ENCODE peak calls at places on chromosomes 11 and 22, in seven cellular contexts. I, O, B, G, S, W and V are unnamed samples.

GRCh38 chr11:109865558-109866186 is 227.5 kb upstream of the ZC3H12C start:
- DNase-seq in I (no peak), O (no peak), B (no peak), G (peak), S (no peak), W (no peak), V (no peak)

GRCh38 chr11:117837070-117837776 is 12.7 kb upstream of the FXYD2 start:
- DNase-seq in I (no peak), O (peak), B (no peak), G (no peak), S (peak), W (no peak), V (peak)

GRCh38 chr11:13104619-13105236 is 95.6 kb downstream of the RASSF10 start:
- DNase-seq in I (no peak), O (no peak), B (no peak), G (no peak), S (no peak), W (no peak), V (no peak)

GRCh38 chr11:76579047-76579751 is 91.3 kb downstream of the LRRC32 start:
- DNase-seq in I (no peak), O (peak), B (no peak), G (no peak), S (no peak), W (no peak), V (no peak)

GRCh38 chr11:26245046-26245445 is 86.9 kb upstream of the ANO3 start:
- DNase-seq in I (no peak), O (no peak), B (no peak), G (no peak), S (no peak), W (no peak), V (no peak)

GRCh38 chr22:42313804-42314581 is 43.5 kb upstream of the TCF20 start:
- DNase-seq in I (peak), O (no peak), B (peak), G (peak), S (no peak), W (no peak), V (no peak)

GRCh38 chr11:100584201-100584600 is 102.9 kb upstream of the ARHGAP42 start:
- DNase-seq in I (no peak), O (no peak), B (no peak), G (no peak), S (no peak), W (no peak), V (no peak)

GRCh38 chr11:103907548-103908455 is 128.6 kb upstream of the DDI1 start:
- DNase-seq in I (no peak), O (no peak), B (no peak), G (no peak), S (no peak), W (no peak), V (no peak)

GRCh38 chr11:12785901-12786300 is 111.7 kb downstream of the TEAD1 start:
- DNase-seq in I (no peak), O (no peak), B (no peak), G (no peak), S (no peak), W (no peak), V (no peak)

GRCh38 chr11:33039274-33040126 is at the start of gene TCP11L1:
- DNase-seq in I (peak), O (peak), B (peak), G (peak), S (peak), W (peak), V (peak)

GRCh38 chr22:50473088-50473487 is 1.7 kb downstream of the SBF1 start:
- DNase-seq in I (no peak), O (no peak), B (no peak), G (peak), S (peak), W (no peak), V (no peak)

GRCh38 chr22:48885271-48885918 is 942.3 kb downstream of the BRD1 start:
- DNase-seq in I (no peak), O (peak), B (no peak), G (no peak), S (no peak), W (no peak), V (peak)

GRCh38 chr11:126501641-126502040 is 146.2 kb downstream of the ST3GAL4 start:
- DNase-seq in I (no peak), O (no peak), B (no peak), G (no peak), S (no peak), W (no peak), V (peak)

GRCh38 chr11:76443254-76443935 is 1.4 kb upstream of the EMSY start:
- DNase-seq in I (no peak), O (no peak), B (peak), G (no peak), S (no peak), W (no peak), V (no peak)

GRCh38 chr11:96257036-96257435 is 86.0 kb downstream of the MAML2 start:
- DNase-seq in I (no peak), O (no peak), B (no peak), G (no peak), S (no peak), W (no peak), V (no peak)

GRCh38 chr11:67584205-67584880 is 731 bp downstream of the GSTP1 start:
- DNase-seq in I (peak), O (peak), B (peak), G (peak), S (peak), W (no peak), V (no peak)

GRCh38 chr11:44313701-44314489 is 4.0 kb upstream of the ALX4 start:
- DNase-seq in I (no peak), O (no peak), B (no peak), G (no peak), S (no peak), W (no peak), V (no peak)

GRCh38 chr22:25895678-25896077 is 153.7 kb downstream of the MYO18B start:
- DNase-seq in I (no peak), O (no peak), B (no peak), G (no peak), S (no peak), W (no peak), V (no peak)

GRCh38 chr11:1276866-1277615 is 32.4 kb downstream of the TOLLIP start:
- DNase-seq in I (no peak), O (no peak), B (no peak), G (no peak), S (no peak), W (no peak), V (no peak)

GRCh38 chr22:30312053-30312452 is 14.7 kb downstream of the TBC1D10A start:
- DNase-seq in I (no peak), O (no peak), B (no peak), G (no peak), S (no peak), W (no peak), V (no peak)

GRCh38 chr11:61693897-61694840 is 14.0 kb downstream of the DAGLA start:
- DNase-seq in I (no peak), O (no peak), B (no peak), G (no peak), S (no peak), W (no peak), V (no peak)

GRCh38 chr22:48705159-48705916 is 1122.3 kb downstream of the BRD1 start:
- DNase-seq in I (no peak), O (no peak), B (no peak), G (no peak), S (no peak), W (no peak), V (no peak)

GRCh38 chr22:42297778-42298177 is 27.3 kb upstream of the TCF20 start:
- DNase-seq in I (no peak), O (no peak), B (no peak), G (no peak), S (no peak), W (no peak), V (no peak)